ENCODE peak calls at places on chromosomes 1 and 21, in seven cellular contexts. Y is mammary epithelial cell; K is heart right ventricle; V is HCT116; J is effector memory CD4-positive, alpha-beta T cell; P is lung; T is prostate gland. I is an unnamed sample. For H3K9me3, the result is how much of the 10 kb centered on the place peaks cover.

GRCh38 chr1:23092447-23092846 is 73.2 kb downstream of the KDM1A start:
- DNase-seq in P (no peak), K (no peak), V (no peak), Y (no peak), T (no peak), J (no peak), I (no peak)

GRCh38 chr1:57957576-57957975 is 533.7 kb upstream of the DAB1 start:
- DNase-seq in P (no peak), V (no peak), Y (peak), J (no peak), T (no peak), K (no peak), I (no peak)

GRCh38 chr1:174788981-174789380 is 210.8 kb upstream of the CACYBP start:
- DNase-seq in P (no peak), Y (peak), T (no peak), J (no peak), V (no peak), K (no peak), I (no peak)

GRCh38 chr1:72009756-72010441 is 272.4 kb downstream of the NEGR1 start:
- DNase-seq in V (no peak), P (no peak), T (no peak), J (no peak), Y (no peak), K (no peak), I (no peak)

GRCh38 chr1:41819069-41819468 is 99.7 kb downstream of the HIVEP3 start:
- DNase-seq in K (no peak), Y (no peak), V (no peak), T (no peak), J (no peak), P (no peak), I (no peak)

GRCh38 chr1:66278260-66279046 is 255.5 kb upstream of the SGIP1 start:
- DNase-seq in Y (no peak), V (no peak), J (no peak), P (no peak), T (peak), K (no peak), I (no peak)

GRCh38 chr1:220093361-220094015 is 444 bp upstream of the IARS2 start:
- DNase-seq in J (no peak), P (no peak), K (no peak), T (no peak), V (no peak), Y (no peak), I (no peak)

GRCh38 chr1:206685256-206685748 is 597 bp downstream of the MAPKAPK2 start:
- DNase-seq in K (no peak), P (peak), J (peak), Y (no peak), V (no peak), T (no peak), I (peak)

GRCh38 chr1:91781916-91782622 is 103.9 kb downstream of the TGFBR3 start:
- DNase-seq in V (no peak), Y (no peak), K (no peak), J (no peak), P (no peak), T (no peak), I (no peak)

GRCh38 chr1:91778964-91779363 is 107.0 kb downstream of the TGFBR3 start:
- DNase-seq in Y (no peak), V (no peak), T (no peak), J (no peak), P (no peak), K (no peak), I (no peak)

GRCh38 chr1:91779603-91780021 is 106.3 kb downstream of the TGFBR3 start:
- DNase-seq in T (no peak), V (no peak), P (no peak), K (no peak), Y (no peak), J (no peak), I (peak)

GRCh38 chr1:91783423-91784162 is 102.4 kb downstream of the TGFBR3 start:
- DNase-seq in T (no peak), K (no peak), J (no peak), V (no peak), Y (no peak), P (no peak), I (no peak)

GRCh38 chr1:91781371-91781825 is 104.6 kb downstream of the TGFBR3 start:
- DNase-seq in J (no peak), V (no peak), Y (no peak), K (no peak), P (no peak), T (no peak), I (no peak)
- H3K9me3 ChIP-seq in J (under half), V (under half), Y (under half), K (under half), P (under half), T (under half), I (under half)

GRCh38 chr1:112852934-112853333 is 103.1 kb downstream of the SLC16A1 start:
- DNase-seq in J (no peak), K (no peak), Y (no peak), V (no peak), T (no peak), P (no peak), I (no peak)
- H3K4me3 ChIP-seq in J (no peak), K (no peak), Y (no peak), V (no peak), T (no peak), P (no peak), I (no peak)

GRCh38 chr21:31484219-31484618 is 140.2 kb upstream of the TIAM1 start:
- DNase-seq in K (no peak), T (no peak), Y (no peak), J (no peak), P (no peak), V (no peak), I (no peak)
- H3K9me3 ChIP-seq in K (under half), T (under half), Y (under half), J (under half), P (under half), V (under half), I (under half)

GRCh38 chr1:77421504-77422233 is 139.8 kb downstream of the AK5 start:
- DNase-seq in K (no peak), Y (no peak), V (no peak), J (no peak), P (no peak), T (no peak), I (no peak)
- H3K4me3 ChIP-seq in K (no peak), Y (no peak), V (no peak), J (no peak), P (no peak), T (no peak), I (no peak)

GRCh38 chr1:49576327-49576901 is 447.3 kb downstream of the AGBL4 start:
- DNase-seq in K (no peak), J (no peak), Y (no peak), T (no peak), P (no peak), V (no peak), I (no peak)
- H3K9me3 ChIP-seq in K (under half), J (under half), Y (under half), T (under half), P (under half), V (under half), I (under half)

DNA sequence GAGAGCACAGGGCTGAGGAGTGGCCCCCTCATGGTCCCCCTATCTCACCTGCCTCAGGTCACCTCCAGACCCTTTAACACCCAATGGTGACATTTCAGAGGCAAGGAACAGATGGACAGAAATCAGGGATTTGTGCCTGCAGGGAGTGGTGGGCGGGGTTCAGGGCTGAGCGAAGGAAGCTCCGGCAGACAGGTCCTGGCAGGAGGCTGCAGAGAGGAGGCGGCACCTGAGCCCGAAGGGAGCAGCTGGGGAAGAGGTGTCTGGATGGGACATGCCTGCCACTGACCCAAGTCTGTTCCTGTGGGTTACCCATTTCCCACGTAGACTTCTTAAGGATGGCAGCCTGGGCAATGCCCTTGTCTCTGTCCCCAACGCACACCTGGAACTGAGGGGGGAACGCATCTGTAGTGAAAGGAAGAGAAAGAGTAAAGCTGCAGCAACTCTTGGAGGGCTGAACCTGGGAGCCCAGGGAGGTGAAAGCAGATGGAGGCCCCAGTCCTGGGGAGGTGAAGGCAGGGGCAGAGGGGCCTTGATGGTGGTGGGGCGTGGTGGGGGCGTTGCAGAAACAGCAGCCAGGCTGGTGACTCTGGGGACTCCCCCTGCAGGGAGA is 61.6 kb upstream of the ADARB1 start:
- DNase-seq in J (no peak), Y (peak), V (peak), T (no peak), P (no peak), K (no peak), I (no peak)
- H3K4me3 ChIP-seq in J (no peak), Y (no peak), V (peak), T (no peak), P (no peak), K (no peak), I (no peak)

DNA sequence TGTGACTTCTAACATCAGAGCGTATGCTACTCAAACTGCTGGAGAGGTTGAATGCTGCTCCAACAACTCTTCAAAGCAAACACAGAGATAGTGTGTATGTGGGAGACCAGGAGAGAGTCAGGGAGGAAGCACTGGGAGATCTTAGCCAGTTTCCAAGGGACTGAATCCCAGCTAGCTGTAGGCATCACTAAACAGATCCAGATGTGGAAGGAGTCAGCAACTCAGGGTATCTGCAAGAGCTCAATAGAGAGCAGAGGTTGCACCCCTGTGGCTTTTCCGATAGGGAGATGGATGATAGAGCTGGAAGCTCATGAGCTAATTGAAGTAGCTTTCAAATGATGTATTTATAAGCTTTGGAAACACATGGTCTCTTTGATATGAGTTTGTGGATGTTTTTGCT is 168.9 kb upstream of the HOOK1 start:
- DNase-seq in J (no peak), Y (no peak), V (no peak), P (no peak), K (no peak), T (no peak), I (no peak)
- H3K9me3 ChIP-seq in J (under half), Y (under half), V (under half), P (under half), K (under half), T (under half), I (under half)

DNA sequence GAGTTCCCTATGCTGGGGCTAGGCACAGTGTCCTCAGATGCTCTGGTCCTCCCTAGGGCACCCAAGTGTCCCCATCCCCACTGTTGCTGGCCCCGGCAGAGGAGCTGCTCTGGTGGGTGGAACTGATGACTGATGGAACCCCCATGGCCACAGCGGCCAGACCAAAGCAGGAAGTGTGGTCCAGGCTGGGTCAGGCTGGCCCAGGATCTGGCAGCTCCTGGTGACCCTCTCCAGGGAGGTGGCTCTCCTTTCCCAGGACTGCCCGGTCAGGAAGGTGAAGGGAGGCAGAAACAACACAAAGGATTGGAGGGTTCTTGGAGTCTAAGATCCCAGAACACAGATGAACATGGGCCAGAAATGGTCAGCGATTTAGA is 1.1 kb downstream of the NKAIN1 start:
- DNase-seq in J (no peak), T (no peak), P (no peak), V (no peak), K (no peak), Y (no peak), I (no peak)
- H3K4me3 ChIP-seq in J (no peak), T (no peak), P (no peak), V (no peak), K (no peak), Y (no peak), I (no peak)

DNA sequence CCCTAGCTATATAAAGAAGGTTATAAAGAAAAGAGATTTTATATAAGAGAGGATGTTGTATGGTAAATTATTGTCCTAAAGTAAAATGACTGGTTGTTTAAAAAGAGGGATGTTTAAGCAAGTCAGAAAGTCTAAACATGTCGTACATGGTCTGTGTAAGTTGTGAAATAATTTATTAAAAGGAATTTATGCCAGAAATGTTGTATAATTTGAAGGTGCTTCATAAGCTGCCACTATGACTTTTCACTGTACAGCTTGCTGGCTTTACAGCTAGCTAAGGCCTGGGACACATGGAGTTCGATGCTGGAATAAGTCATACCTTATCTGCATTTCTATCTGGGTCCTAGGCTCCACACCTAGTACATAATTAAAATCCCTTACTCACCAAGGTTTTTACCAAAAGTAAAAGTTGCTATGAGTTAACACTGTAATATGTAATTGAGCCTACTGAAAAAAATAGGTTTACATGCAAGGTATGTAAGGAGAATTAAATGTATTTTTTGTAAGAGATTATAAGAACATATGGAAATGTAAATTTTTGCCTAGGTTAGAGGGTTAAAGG is 59.0 kb upstream of the EDEM3 start:
- DNase-seq in P (no peak), Y (no peak), V (no peak), J (no peak), T (no peak), K (no peak), I (no peak)
- H3K9me3 ChIP-seq in P (under half), Y (under half), V (under half), J (under half), T (under half), K (under half), I (under half)

I was measured in pancreas.